ENCODE peak calls at places on chromosomes 1 and 21, in nine cellular contexts. I is iPS-NIHi11, O is heart right ventricle, R is H4, N is sciatic nerve, W is EH, M is NCI-H1694 treated with DMSO at 0.1 percent for 48 hours, Y is NCI-H1930, K is osteocyte. F is an unnamed sample.

GRCh38 chr1:182293119-182293589 is 98.4 kb downstream of the GLUL start:
- DNase-seq in I (no peak), O (no peak), R (no peak), N (no peak), W (no peak), M (no peak), Y (no peak), K (no peak), F (no peak)

GRCh38 chr21:32705139-32705538 is 22.7 kb downstream of the SYNJ1 start:
- DNase-seq in I (no peak), O (no peak), R (no peak), N (no peak), W (peak), M (no peak), Y (no peak), K (no peak), F (no peak)

GRCh38 chr21:17758703-17759102 is 60.5 kb downstream of the C21orf91 start:
- DNase-seq in I (no peak), O (no peak), R (no peak), N (no peak), W (no peak), M (no peak), Y (no peak), K (no peak), F (no peak)

GRCh38 chr1:190129367-190129766 is 348.3 kb downstream of the BRINP3 start:
- DNase-seq in I (no peak), O (no peak), R (no peak), N (no peak), W (no peak), M (no peak), Y (no peak), K (no peak), F (no peak)

GRCh38 chr21:41612674-41613250 is 104.8 kb upstream of the TMPRSS2 start:
- DNase-seq in I (peak), O (peak), R (peak), N (peak), W (peak), M (no peak), Y (peak), K (peak), F (no peak)

GRCh38 chr21:46092026-46092764 is 5.7 kb upstream of the COL6A2 start:
- DNase-seq in I (no peak), O (peak), R (peak), N (peak), W (peak), M (no peak), Y (no peak), K (peak), F (no peak)

GRCh38 chr1:112061852-112062451 is 72.5 kb upstream of the KCND3 start:
- DNase-seq in I (no peak), O (no peak), R (no peak), N (no peak), W (no peak), M (peak), Y (no peak), K (no peak), F (no peak)

GRCh38 chr1:173420330-173420806 is 56.8 kb upstream of the PRDX6 start:
- DNase-seq in I (peak), O (peak), R (peak), N (peak), W (peak), M (peak), Y (peak), K (peak), F (no peak)

GRCh38 chr1:24202556-24202955 is 15.5 kb upstream of the IFNLR1 start:
- DNase-seq in I (no peak), O (no peak), R (no peak), N (no peak), W (no peak), M (no peak), Y (no peak), K (no peak), F (no peak)

GRCh38 chr1:187157115-187157514 is 328.4 kb downstream of the PLA2G4A start:
- DNase-seq in I (no peak), O (no peak), R (no peak), N (no peak), W (peak), M (no peak), Y (no peak), K (no peak), F (no peak)

GRCh38 chr1:31163866-31164265 is 75.8 kb downstream of the NKAIN1 start:
- DNase-seq in I (no peak), O (no peak), R (no peak), N (no peak), W (no peak), M (no peak), Y (no peak), K (no peak), F (no peak)

GRCh38 chr1:18901952-18902522 is 318 bp downstream of the ALDH4A1 start:
- DNase-seq in I (no peak), O (no peak), R (no peak), N (no peak), W (peak), M (no peak), Y (no peak), K (no peak), F (no peak)

GRCh38 chr1:196651637-196652215 is at the start of gene CFH:
- DNase-seq in I (no peak), O (no peak), R (peak), N (no peak), W (peak), M (no peak), Y (no peak), K (no peak), F (no peak)

GRCh38 chr1:36880155-36881070 is 153.9 kb downstream of the GRIK3 start:
- DNase-seq in I (no peak), O (no peak), R (no peak), N (peak), W (no peak), M (no peak), Y (no peak), K (peak), F (no peak)